ENCODE peak calls at places on chromosomes 16 and 17, in ten cellular contexts. H, U, B, F, G, J, Q, O, C and N are unnamed samples.
A peak's percentile ranks its signal among the peaks of the same experiment; 100 is the strongest.

GRCh38 chr17:32123782-32124181 is 18.5 kb upstream of the RHOT1 start:
- DNase-seq in H (no peak), U (peak; percentile 54), B (peak; percentile 45), F (no peak), G (peak; percentile 63), J (no peak), Q (no peak), O (no peak), C (no peak), N (no peak)

GRCh38 chr16:75108792-75109731 is 7.5 kb downstream of the LDHD start:
- DNase-seq in H (peak; percentile 82), U (peak; percentile 90), B (peak; percentile 94), F (peak; percentile 94), G (peak; percentile 96), J (peak; percentile 90), Q (peak; percentile 85), O (no peak), C (peak; percentile 91), N (peak; percentile 98)

GRCh38 chr16:85820604-85821372 is 21.3 kb downstream of the COX4I1 start:
- DNase-seq in H (no peak), U (no peak), B (no peak), F (no peak), G (no peak), J (no peak), Q (no peak), O (no peak), C (no peak), N (peak; percentile 3)

GRCh38 chr17:67891481-67892119 is 66.3 kb downstream of the BPTF start:
- DNase-seq in H (no peak), U (peak; percentile 82), B (peak; percentile 49), F (no peak), G (no peak), J (peak; percentile 23), Q (no peak), O (peak; percentile 22), C (no peak), N (peak; percentile 76)

GRCh38 chr17:9837551-9838471 is 12.1 kb downstream of the GLP2R start:
- DNase-seq in H (peak; percentile 61), U (peak; percentile 90), B (peak; percentile 64), F (no peak), G (peak; percentile 87), J (peak; percentile 84), Q (peak; percentile 70), O (peak; percentile 10), C (peak; percentile 73), N (peak; percentile 41)

GRCh38 chr17:34300652-34301390 is 15.3 kb downstream of the CCL11 start:
- DNase-seq in H (no peak), U (peak; percentile 58), B (peak; percentile 72), F (no peak), G (peak; percentile 71), J (no peak), Q (no peak), O (no peak), C (no peak), N (peak; percentile 41)

GRCh38 chr16:70427786-70428177 is 11.1 kb downstream of the ST3GAL2 start:
- DNase-seq in H (no peak), U (no peak), B (no peak), F (no peak), G (no peak), J (no peak), Q (no peak), O (no peak), C (no peak), N (no peak)

GRCh38 chr16:75860654-75861053 is 134.4 kb upstream of the CPHXL start:
- DNase-seq in H (no peak), U (no peak), B (peak; percentile 5), F (no peak), G (no peak), J (no peak), Q (no peak), O (peak; percentile 28), C (no peak), N (peak; percentile 16)

GRCh38 chr16:51359141-51359960 is 208.3 kb upstream of the SALL1 start:
- DNase-seq in H (peak; percentile 27), U (no peak), B (peak; percentile 28), F (no peak), G (no peak), J (peak; percentile 22), Q (peak; percentile 71), O (peak; percentile 68), C (no peak), N (no peak)

GRCh38 chr16:14505846-14506245 is 124.2 kb downstream of the PARN start:
- DNase-seq in H (no peak), U (peak; percentile 77), B (peak; percentile 73), F (no peak), G (no peak), J (no peak), Q (no peak), O (no peak), C (no peak), N (peak; percentile 73)

DNA sequence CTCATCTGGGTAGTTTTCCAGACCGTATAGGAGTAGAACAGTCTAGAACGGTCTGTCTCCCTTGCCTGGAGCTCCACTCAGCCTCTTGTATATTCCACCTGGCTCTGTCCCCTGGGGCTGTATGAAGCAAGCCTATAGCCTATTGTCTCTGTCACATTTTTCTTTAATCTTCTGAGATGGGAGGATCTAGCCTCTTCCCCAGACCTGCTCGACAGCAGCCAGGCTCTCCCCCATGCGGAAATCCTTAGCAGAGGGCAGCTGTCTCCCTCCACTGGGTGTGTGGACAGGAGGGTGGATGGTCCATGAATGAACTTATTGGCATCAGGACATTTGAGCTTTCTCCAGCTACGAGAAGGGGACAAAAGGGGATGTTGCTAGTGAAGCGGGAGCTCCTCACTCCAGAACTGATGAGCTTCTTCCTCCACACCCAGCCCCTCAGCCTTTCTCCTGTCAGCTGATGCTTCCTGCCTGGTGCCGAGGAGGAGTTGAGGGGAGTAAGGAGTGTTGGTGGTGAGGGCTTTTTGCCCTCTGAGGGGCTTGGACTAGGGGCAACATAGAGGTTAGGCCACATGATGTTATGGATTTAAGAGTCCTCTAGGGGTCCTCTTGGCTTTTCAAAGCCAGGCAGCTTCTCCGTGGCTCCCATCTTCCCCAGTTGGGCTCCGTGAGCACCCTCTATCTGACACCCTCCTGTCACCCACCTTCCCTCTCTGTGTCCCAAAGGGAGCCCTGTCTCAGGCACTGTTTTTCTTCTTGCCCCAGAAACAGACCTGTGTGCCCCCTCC is 28.0 kb downstream of the ARHGAP23 start:
- DNase-seq in H (no peak), U (no peak), B (no peak), F (no peak), G (no peak), J (no peak), Q (no peak), O (no peak), C (no peak), N (peak; percentile 51)
- TF ChIP-seq CTCF in H (no peak), U (peak; percentile 55), B (peak; percentile 6), F (no peak), G (no peak), J (no peak), Q (peak; percentile 15), O (peak; percentile 28), C (peak; percentile 30), N (peak; percentile 20)

DNA sequence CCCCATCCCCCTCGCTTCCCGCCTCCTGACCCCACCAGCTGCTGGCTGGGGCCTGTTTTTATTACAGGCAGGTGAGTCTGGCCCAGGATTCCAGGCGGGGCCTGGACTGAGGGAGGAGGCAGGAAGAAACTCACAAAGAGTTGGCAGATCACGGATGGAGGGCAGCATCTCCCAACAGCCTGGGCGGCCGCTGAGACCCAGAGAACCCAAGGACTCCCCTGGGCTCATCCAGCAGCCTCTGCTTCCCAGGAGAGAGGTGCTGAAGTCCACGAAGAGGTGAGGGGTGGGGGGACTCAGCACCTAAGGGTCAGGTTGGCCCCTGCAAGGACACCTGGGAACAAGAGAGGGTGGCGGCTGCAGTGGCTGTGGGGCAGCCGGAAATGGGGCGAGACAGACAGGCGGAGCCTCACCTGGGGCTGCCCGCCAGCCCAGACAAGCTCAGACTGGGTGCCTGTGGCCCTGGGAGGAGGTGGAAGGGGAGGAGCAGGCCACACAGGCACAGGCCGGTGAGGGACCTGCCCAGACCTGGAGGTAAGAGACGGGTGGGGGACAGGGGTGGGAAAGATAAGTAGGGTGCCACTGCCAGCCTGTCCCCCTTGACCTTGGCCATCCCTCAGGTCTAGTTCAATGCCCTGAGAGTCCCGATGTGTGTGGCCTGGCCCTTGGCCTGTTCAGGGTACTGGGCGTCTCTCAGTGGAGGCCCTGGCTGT is 8.7 kb upstream of the ADGRG1 start:
- DNase-seq in H (no peak), U (no peak), B (no peak), F (peak; percentile 85), G (peak; percentile 90), J (peak; percentile 5), Q (peak; percentile 10), O (peak; percentile 31), C (peak; percentile 46), N (peak; percentile 94)
- H3K4me3 ChIP-seq in H (no peak overlapping the region), U (no peak overlapping the region), B (no peak overlapping the region), F (peak overlapping the region; percentile 18), G (no peak overlapping the region), J (no peak overlapping the region), Q (no peak overlapping the region), O (no peak overlapping the region), C (no peak overlapping the region), N (peak overlapping the region; percentile 69)

GRCh38 chr17:29929544-29930398 is at the start of gene SSH2:
- DNase-seq in H (peak; percentile 89), U (peak; percentile 85), B (peak; percentile 86), F (peak; percentile 93), G (peak; percentile 96), J (peak; percentile 77), Q (peak; percentile 74), O (peak; percentile 92), C (peak; percentile 95), N (peak; percentile 91)
- TF ChIP-seq CTCF in H (no peak), U (no peak), B (no peak), F (no peak), G (no peak), J (no peak), Q (no peak), O (no peak), C (no peak), N (no peak)

GRCh38 chr16:46763147-46763546 is 15.0 kb upstream of the MYLK3 start:
- DNase-seq in H (peak; percentile 84), U (no peak), B (no peak), F (no peak), G (no peak), J (no peak), Q (no peak), O (no peak), C (peak; percentile 84), N (peak; percentile 56)

GRCh38 chr16:46757339-46758050 is 9.4 kb upstream of the MYLK3 start:
- DNase-seq in H (peak; percentile 84), U (peak; percentile 47), B (no peak), F (peak; percentile 32), G (no peak), J (no peak), Q (no peak), O (peak; percentile 26), C (peak; percentile 84), N (no peak)

GRCh38 chr16:46759309-46759708 is 11.2 kb upstream of the MYLK3 start:
- DNase-seq in H (no peak), U (no peak), B (no peak), F (no peak), G (no peak), J (no peak), Q (no peak), O (no peak), C (no peak), N (no peak)

GRCh38 chr16:46765050-46765449 is 16.9 kb upstream of the MYLK3 start:
- DNase-seq in H (no peak), U (peak; percentile 76), B (peak; percentile 68), F (no peak), G (peak; percentile 31), J (no peak), Q (no peak), O (no peak), C (no peak), N (no peak)

DNA sequence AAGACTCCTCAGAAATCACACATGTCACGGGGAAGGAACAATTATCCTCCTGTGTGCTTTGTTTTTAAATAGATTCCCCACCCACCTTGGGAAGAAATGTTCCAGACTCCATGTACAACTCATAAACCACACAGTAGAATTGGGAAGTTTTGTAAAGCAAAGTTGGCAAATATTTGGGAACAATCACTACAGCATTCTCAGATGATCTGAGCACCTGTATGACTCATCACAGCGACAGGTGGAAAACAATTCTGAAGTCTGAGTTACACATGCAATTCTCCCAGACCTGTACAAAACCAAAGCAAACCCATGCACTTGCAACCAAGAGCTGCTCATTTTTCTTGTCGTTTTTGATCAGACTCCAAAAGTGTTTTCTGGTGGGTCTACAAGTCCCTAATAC is 14.4 kb upstream of the MYLK3 start:
- DNase-seq in H (no peak), U (no peak), B (no peak), F (no peak), G (no peak), J (no peak), Q (no peak), O (no peak), C (no peak), N (peak; percentile 47)
- H3K4me3 ChIP-seq in H (peak overlapping the region; percentile 62), U (no peak overlapping the region), B (no peak overlapping the region), F (no peak overlapping the region), G (no peak overlapping the region), J (no peak overlapping the region), Q (no peak overlapping the region), O (no peak overlapping the region), C (peak overlapping the region; percentile 23), N (no peak overlapping the region)